ENCODE peak calls at places on chromosomes 11 and 22, in five cellular contexts. One of them, this sample, is unnamed.

GRCh38 chr11:12193515-12194336 is 83.3 kb downstream of the MICAL2 start:
- DNase-seq in adrenal gland: no peak
- DNase-seq in tibial nerve: no peak
- DNase-seq in upper lobe of left lung: no peak
- DNase-seq in spleen: no peak
- DNase-seq in this sample: peak

GRCh38 chr11:44538375-44539054 is 26.9 kb upstream of the CD82 start:
- DNase-seq in spleen: peak
- DNase-seq in adrenal gland: peak
- DNase-seq in tibial nerve: peak
- DNase-seq in upper lobe of left lung: no peak
- DNase-seq in this sample: peak

GRCh38 chr11:57491371-57492061 is 24.0 kb downstream of the SLC43A1 start:
- DNase-seq in tibial nerve: no peak
- DNase-seq in spleen: peak
- DNase-seq in upper lobe of left lung: peak
- DNase-seq in adrenal gland: peak
- DNase-seq in this sample: peak

GRCh38 chr11:35036642-35037041 is 102.3 kb upstream of the CD44 start:
- DNase-seq in tibial nerve: no peak
- DNase-seq in upper lobe of left lung: no peak
- DNase-seq in adrenal gland: no peak
- DNase-seq in spleen: no peak
- DNase-seq in this sample: no peak

GRCh38 chr11:48081151-48082010 is 101.0 kb downstream of the PTPRJ start:
- DNase-seq in tibial nerve: peak
- DNase-seq in spleen: peak
- DNase-seq in upper lobe of left lung: peak
- DNase-seq in adrenal gland: peak
- DNase-seq in this sample: no peak

GRCh38 chr11:22728600-22729394 is 62.4 kb downstream of the GAS2 start:
- DNase-seq in upper lobe of left lung: no peak
- DNase-seq in spleen: no peak
- DNase-seq in adrenal gland: no peak
- DNase-seq in tibial nerve: no peak
- DNase-seq in this sample: no peak

GRCh38 chr11:27842290-27842689 is 142.0 kb upstream of the BDNF start:
- DNase-seq in adrenal gland: no peak
- DNase-seq in upper lobe of left lung: no peak
- DNase-seq in spleen: no peak
- DNase-seq in tibial nerve: no peak
- DNase-seq in this sample: no peak

GRCh38 chr11:123601136-123601535 is 53.3 kb downstream of the SCN3B start:
- DNase-seq in tibial nerve: no peak
- DNase-seq in adrenal gland: peak
- DNase-seq in upper lobe of left lung: no peak
- DNase-seq in spleen: no peak
- DNase-seq in this sample: no peak

GRCh38 chr11:66745356-66746235 is 16.6 kb upstream of the SPTBN2 start:
- DNase-seq in tibial nerve: no peak
- DNase-seq in adrenal gland: peak
- DNase-seq in upper lobe of left lung: peak
- DNase-seq in spleen: peak
- DNase-seq in this sample: peak

GRCh38 chr11:13242564-13242963 is 35.0 kb upstream of the BMAL1 start:
- DNase-seq in tibial nerve: no peak
- DNase-seq in upper lobe of left lung: no peak
- DNase-seq in adrenal gland: no peak
- DNase-seq in spleen: no peak
- DNase-seq in this sample: no peak

GRCh38 chr11:94528551-94528950 is 15.2 kb upstream of the FUT4 start:
- DNase-seq in adrenal gland: no peak
- DNase-seq in spleen: no peak
- DNase-seq in upper lobe of left lung: no peak
- DNase-seq in tibial nerve: no peak
- DNase-seq in this sample: no peak

GRCh38 chr11:1778141-1778911 is 14.6 kb upstream of the CTSD start:
- DNase-seq in tibial nerve: no peak
- DNase-seq in upper lobe of left lung: no peak
- DNase-seq in adrenal gland: no peak
- DNase-seq in spleen: no peak
- DNase-seq in this sample: no peak

GRCh38 chr11:65559535-65559934 is 1.4 kb upstream of the LTBP3 start:
- DNase-seq in upper lobe of left lung: no peak
- DNase-seq in tibial nerve: no peak
- DNase-seq in adrenal gland: no peak
- DNase-seq in spleen: no peak
- DNase-seq in this sample: no peak

GRCh38 chr22:22866381-22867111 is 21.1 kb upstream of the IGLL5 start:
- DNase-seq in spleen: no peak
- DNase-seq in upper lobe of left lung: no peak
- DNase-seq in tibial nerve: no peak
- DNase-seq in adrenal gland: no peak
- DNase-seq in this sample: peak

GRCh38 chr11:92916299-92916698 is 53.2 kb upstream of the MTNR1B start:
- DNase-seq in upper lobe of left lung: no peak
- DNase-seq in spleen: no peak
- DNase-seq in tibial nerve: no peak
- DNase-seq in adrenal gland: no peak
- DNase-seq in this sample: no peak

GRCh38 chr22:17966403-17966717 is 58.0 kb downstream of the MICAL3 start:
- DNase-seq in spleen: no peak
- DNase-seq in adrenal gland: no peak
- DNase-seq in upper lobe of left lung: no peak
- DNase-seq in tibial nerve: no peak
- DNase-seq in this sample: no peak

GRCh38 chr11:34823639-34824038 is 92.5 kb downstream of the APIP start:
- DNase-seq in spleen: no peak
- DNase-seq in adrenal gland: no peak
- DNase-seq in upper lobe of left lung: no peak
- DNase-seq in tibial nerve: no peak
- DNase-seq in this sample: no peak

GRCh38 chr11:848988-849824 is 6.6 kb downstream of the TSPAN4 start:
- DNase-seq in tibial nerve: no peak
- DNase-seq in adrenal gland: no peak
- DNase-seq in spleen: no peak
- DNase-seq in upper lobe of left lung: peak
- DNase-seq in this sample: no peak

GRCh38 chr11:106950067-106950491 is 68.2 kb downstream of the GUCY1A2 start:
- DNase-seq in adrenal gland: peak
- DNase-seq in tibial nerve: no peak
- DNase-seq in upper lobe of left lung: no peak
- DNase-seq in spleen: no peak
- DNase-seq in this sample: no peak

GRCh38 chr11:108538022-108538424 is 39.8 kb upstream of the POGLUT3 start:
- DNase-seq in upper lobe of left lung: no peak
- DNase-seq in adrenal gland: no peak
- DNase-seq in tibial nerve: no peak
- DNase-seq in spleen: no peak
- DNase-seq in this sample: no peak

GRCh38 chr11:2685566-2686359 is 14.0 kb downstream of the KCNQ1OT1 start:
- DNase-seq in tibial nerve: no peak
- DNase-seq in spleen: peak
- DNase-seq in adrenal gland: no peak
- DNase-seq in upper lobe of left lung: no peak
- DNase-seq in this sample: no peak

DNA sequence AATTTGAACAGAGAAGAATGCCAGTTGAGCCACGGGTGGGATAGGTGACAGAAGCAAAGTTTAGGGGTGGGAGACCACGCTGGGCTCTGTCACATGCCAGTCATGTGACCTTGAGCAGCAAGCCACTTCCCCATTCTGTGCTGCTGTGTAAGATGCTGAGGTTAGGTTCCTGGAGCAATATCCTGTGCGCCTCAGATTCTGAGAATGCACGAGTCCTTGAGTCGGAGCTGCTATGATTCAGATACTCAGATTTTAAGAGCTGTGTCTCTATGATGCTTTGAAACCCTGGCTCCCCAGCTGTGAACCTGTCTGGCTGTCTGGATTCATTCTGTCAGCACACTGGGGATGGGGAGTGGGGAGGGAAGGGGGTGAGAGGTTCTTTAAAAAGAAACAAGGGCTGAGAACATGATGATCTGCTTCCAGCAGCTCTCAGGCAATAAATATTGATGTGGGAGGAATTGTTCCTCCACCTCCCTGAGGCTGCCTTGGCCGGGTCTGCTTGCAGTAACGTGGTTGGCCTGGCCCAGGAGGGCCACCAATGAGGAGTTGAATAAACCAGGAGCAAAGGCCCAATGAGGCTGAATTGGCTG is 24.0 kb downstream of the SLCO2B1 start:
- DNase-seq in upper lobe of left lung: no peak
- DNase-seq in tibial nerve: no peak
- DNase-seq in adrenal gland: peak
- DNase-seq in spleen: no peak
- DNase-seq in this sample: no peak
- TF ChIP-seq POLR2A in upper lobe of left lung: no peak
- TF ChIP-seq POLR2A in tibial nerve: no peak
- TF ChIP-seq POLR2A in adrenal gland: no peak
- TF ChIP-seq POLR2A in spleen: no peak
- TF ChIP-seq POLR2A in this sample: no peak

GRCh38 chr22:44026630-44027511 is 2.8 kb downstream of the PARVB start:
- DNase-seq in tibial nerve: peak
- DNase-seq in adrenal gland: peak
- DNase-seq in spleen: peak
- DNase-seq in upper lobe of left lung: peak
- DNase-seq in this sample: peak

GRCh38 chr22:44026066-44026629 is 2.0 kb downstream of the PARVB start:
- DNase-seq in tibial nerve: no peak
- DNase-seq in spleen: peak
- DNase-seq in adrenal gland: no peak
- DNase-seq in upper lobe of left lung: peak
- DNase-seq in this sample: no peak

GRCh38 chr22:44023404-44024287 is 456 bp upstream of the PARVB start:
- DNase-seq in upper lobe of left lung: no peak
- DNase-seq in spleen: peak
- DNase-seq in adrenal gland: peak
- DNase-seq in tibial nerve: no peak
- DNase-seq in this sample: peak

GRCh38 chr22:44025171-44026065 is 1.3 kb downstream of the PARVB start:
- DNase-seq in tibial nerve: no peak
- DNase-seq in upper lobe of left lung: peak
- DNase-seq in adrenal gland: peak
- DNase-seq in spleen: peak
- DNase-seq in this sample: peak

GRCh38 chr22:44024288-44024908 is at the start of gene PARVB:
- DNase-seq in spleen: peak
- DNase-seq in tibial nerve: no peak
- DNase-seq in upper lobe of left lung: peak
- DNase-seq in adrenal gland: peak
- DNase-seq in this sample: peak
- TF ChIP-seq POLR2A in spleen: no peak
- TF ChIP-seq POLR2A in tibial nerve: peak
- TF ChIP-seq POLR2A in upper lobe of left lung: no peak
- TF ChIP-seq POLR2A in adrenal gland: peak
- TF ChIP-seq POLR2A in this sample: no peak

GRCh38 chr22:49238181-49239141 is 589.2 kb downstream of the BRD1 start:
- DNase-seq in upper lobe of left lung: no peak
- DNase-seq in tibial nerve: no peak
- DNase-seq in adrenal gland: no peak
- DNase-seq in spleen: peak
- DNase-seq in this sample: no peak

GRCh38 chr22:49240472-49240871 is 587.2 kb downstream of the BRD1 start:
- DNase-seq in tibial nerve: no peak
- DNase-seq in upper lobe of left lung: no peak
- DNase-seq in spleen: peak
- DNase-seq in adrenal gland: no peak
- DNase-seq in this sample: no peak

GRCh38 chr22:49237703-49238102 is 590.0 kb downstream of the BRD1 start:
- DNase-seq in spleen: no peak
- DNase-seq in upper lobe of left lung: no peak
- DNase-seq in tibial nerve: no peak
- DNase-seq in adrenal gland: no peak
- DNase-seq in this sample: no peak

GRCh38 chr22:49240016-49240380 is 587.7 kb downstream of the BRD1 start:
- DNase-seq in adrenal gland: no peak
- DNase-seq in upper lobe of left lung: no peak
- DNase-seq in spleen: peak
- DNase-seq in tibial nerve: no peak
- DNase-seq in this sample: no peak

DNA sequence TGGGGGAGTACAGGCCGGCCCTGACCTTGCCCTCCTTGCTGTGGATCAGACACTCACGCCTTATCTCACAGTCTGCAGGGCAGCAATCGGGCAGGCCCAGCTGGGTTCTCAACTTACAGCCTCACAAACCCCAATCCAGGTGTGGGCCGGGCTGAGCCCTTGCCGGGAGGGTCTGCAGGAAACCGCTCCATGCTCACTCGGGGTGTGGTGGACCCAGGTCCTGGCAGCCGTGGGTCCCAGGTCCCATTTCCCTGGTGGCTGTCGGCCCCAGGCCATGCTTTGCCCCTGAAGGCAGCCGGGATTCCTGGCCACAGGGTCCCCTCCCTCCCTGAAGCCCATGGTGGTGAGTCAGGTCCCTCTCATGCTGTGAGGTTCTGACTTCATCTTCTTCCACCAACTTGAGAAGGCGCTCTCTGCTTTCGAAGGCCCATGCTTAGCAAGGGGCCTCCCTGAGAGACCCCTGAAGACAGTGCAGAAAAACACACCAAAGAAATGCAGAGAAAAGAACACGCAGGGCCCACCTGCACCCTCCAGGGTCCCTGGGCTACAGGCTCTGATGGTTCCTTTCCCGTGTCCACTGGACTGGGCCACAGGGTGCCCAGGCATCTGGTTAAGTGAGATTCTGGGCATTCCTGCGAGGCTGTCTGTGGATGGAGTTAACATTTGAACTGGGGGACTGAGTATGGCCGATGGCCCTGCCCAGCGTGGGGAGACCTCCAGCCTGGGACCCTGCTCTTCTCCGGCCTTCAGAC is 588.2 kb downstream of the BRD1 start:
- DNase-seq in upper lobe of left lung: no peak
- DNase-seq in spleen: peak
- DNase-seq in adrenal gland: no peak
- DNase-seq in tibial nerve: no peak
- DNase-seq in this sample: no peak
- TF ChIP-seq POLR2A in upper lobe of left lung: no peak
- TF ChIP-seq POLR2A in spleen: no peak
- TF ChIP-seq POLR2A in adrenal gland: no peak
- TF ChIP-seq POLR2A in tibial nerve: no peak
- TF ChIP-seq POLR2A in this sample: no peak

DNA sequence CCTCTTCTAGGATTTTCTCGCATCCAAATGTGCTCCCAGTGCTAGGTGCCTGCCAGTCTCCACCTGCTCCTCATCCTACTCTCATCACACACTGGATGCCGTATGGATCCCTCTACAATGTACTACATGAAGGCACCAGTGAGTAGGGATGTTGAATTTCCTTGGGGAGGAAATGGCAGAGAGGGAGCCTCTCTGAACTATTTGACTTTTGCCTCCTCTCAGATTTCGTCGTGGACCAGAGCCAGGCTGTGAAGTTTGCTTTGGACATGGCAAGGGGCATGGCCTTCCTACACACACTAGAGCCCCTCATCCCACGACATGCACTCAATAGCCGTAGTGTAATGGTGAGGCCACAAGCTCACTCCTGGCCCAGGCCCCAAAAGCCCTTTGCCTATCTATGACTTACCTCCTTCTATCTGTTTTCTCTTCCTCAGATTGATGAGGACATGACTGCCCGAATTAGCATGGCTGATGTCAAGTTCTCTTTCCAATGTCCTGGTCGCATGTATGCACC is 2.5 kb downstream of the TAF10 start:
- DNase-seq in spleen: no peak
- DNase-seq in upper lobe of left lung: no peak
- DNase-seq in adrenal gland: no peak
- DNase-seq in tibial nerve: no peak
- DNase-seq in this sample: no peak
- TF ChIP-seq POLR2A in spleen: no peak
- TF ChIP-seq POLR2A in upper lobe of left lung: no peak
- TF ChIP-seq POLR2A in adrenal gland: no peak
- TF ChIP-seq POLR2A in tibial nerve: no peak
- TF ChIP-seq POLR2A in this sample: peak

This sample was measured in erythroblast.